ENCODE peak calls at places on chromosome 13, in seven cellular contexts. One of them, this sample, is unnamed.

GRCh38 chr13:50691682-50692263 is 151.7 kb downstream of the DLEU7 start:
- DNase-seq in stomach: no peak
- DNase-seq in GM23338: no peak
- DNase-seq in upper lobe of left lung: no peak
- DNase-seq in SK-N-SH: peak; percentile 48
- DNase-seq in Panc1: no peak
- DNase-seq in suprapubic skin: no peak
- DNase-seq in this sample: no peak

GRCh38 chr13:90547272-90547790 is 800.2 kb upstream of the MIR17HG start:
- DNase-seq in suprapubic skin: no peak
- DNase-seq in GM23338: no peak
- DNase-seq in stomach: no peak
- DNase-seq in SK-N-SH: no peak
- DNase-seq in upper lobe of left lung: no peak
- DNase-seq in Panc1: no peak
- DNase-seq in this sample: no peak

GRCh38 chr13:99746857-99747710 is 224.5 kb downstream of the ZIC5 start:
- DNase-seq in SK-N-SH: no peak
- DNase-seq in upper lobe of left lung: no peak
- DNase-seq in Panc1: no peak
- DNase-seq in stomach: no peak
- DNase-seq in suprapubic skin: no peak
- DNase-seq in GM23338: peak; percentile 77
- DNase-seq in this sample: no peak

GRCh38 chr13:67186985-67187569 is 43.1 kb downstream of the PCDH9 start:
- DNase-seq in suprapubic skin: no peak
- DNase-seq in Panc1: no peak
- DNase-seq in upper lobe of left lung: no peak
- DNase-seq in stomach: no peak
- DNase-seq in GM23338: peak; percentile 6
- DNase-seq in SK-N-SH: no peak
- DNase-seq in this sample: no peak

GRCh38 chr13:52922961-52923360 is 74.5 kb upstream of the PCDH8 start:
- DNase-seq in stomach: no peak
- DNase-seq in upper lobe of left lung: no peak
- DNase-seq in suprapubic skin: no peak
- DNase-seq in GM23338: no peak
- DNase-seq in Panc1: no peak
- DNase-seq in SK-N-SH: no peak
- DNase-seq in this sample: no peak

GRCh38 chr13:98476106-98476505 is 100.8 kb downstream of the STK24 start:
- DNase-seq in SK-N-SH: peak; percentile 57
- DNase-seq in suprapubic skin: no peak
- DNase-seq in upper lobe of left lung: no peak
- DNase-seq in stomach: no peak
- DNase-seq in Panc1: no peak
- DNase-seq in GM23338: peak; percentile 80
- DNase-seq in this sample: no peak

GRCh38 chr13:52665325-52665724 is 12.7 kb downstream of the SUGT1 start:
- DNase-seq in Panc1: no peak
- DNase-seq in SK-N-SH: peak; percentile 22
- DNase-seq in stomach: no peak
- DNase-seq in suprapubic skin: no peak
- DNase-seq in GM23338: peak; percentile 50
- DNase-seq in upper lobe of left lung: no peak
- DNase-seq in this sample: no peak

GRCh38 chr13:32837973-32838940 is 178.0 kb upstream of the KL start:
- DNase-seq in SK-N-SH: no peak
- DNase-seq in upper lobe of left lung: no peak
- DNase-seq in Panc1: no peak
- DNase-seq in GM23338: peak; percentile 33
- DNase-seq in suprapubic skin: no peak
- DNase-seq in stomach: no peak
- DNase-seq in this sample: no peak

GRCh38 chr13:52356327-52356726 is 49.6 kb downstream of the THSD1 start:
- DNase-seq in Panc1: no peak
- DNase-seq in suprapubic skin: no peak
- DNase-seq in upper lobe of left lung: no peak
- DNase-seq in GM23338: no peak
- DNase-seq in stomach: no peak
- DNase-seq in SK-N-SH: no peak
- DNase-seq in this sample: no peak

GRCh38 chr13:53439439-53440225 is 411.0 kb downstream of the OLFM4 start:
- DNase-seq in SK-N-SH: no peak
- DNase-seq in stomach: no peak
- DNase-seq in suprapubic skin: no peak
- DNase-seq in GM23338: no peak
- DNase-seq in Panc1: no peak
- DNase-seq in upper lobe of left lung: no peak
- DNase-seq in this sample: no peak

GRCh38 chr13:111947026-111947810 is 119.7 kb upstream of the SOX1 start:
- DNase-seq in suprapubic skin: peak; percentile 62
- DNase-seq in Panc1: no peak
- DNase-seq in GM23338: no peak
- DNase-seq in SK-N-SH: no peak
- DNase-seq in stomach: peak; percentile 23
- DNase-seq in upper lobe of left lung: no peak
- DNase-seq in this sample: no peak

GRCh38 chr13:107271226-107271625 is 703.3 kb upstream of the ARGLU1 start:
- DNase-seq in GM23338: peak; percentile 81
- DNase-seq in suprapubic skin: no peak
- DNase-seq in upper lobe of left lung: no peak
- DNase-seq in stomach: no peak
- DNase-seq in SK-N-SH: peak; percentile 36
- DNase-seq in Panc1: no peak
- DNase-seq in this sample: no peak

GRCh38 chr13:108313382-108313781 is 43.9 kb downstream of the TNFSF13B start:
- DNase-seq in Panc1: no peak
- DNase-seq in GM23338: no peak
- DNase-seq in SK-N-SH: no peak
- DNase-seq in upper lobe of left lung: no peak
- DNase-seq in suprapubic skin: no peak
- DNase-seq in stomach: no peak
- DNase-seq in this sample: no peak

GRCh38 chr13:79990048-79990447 is 350.9 kb downstream of the SPRY2 start:
- DNase-seq in SK-N-SH: no peak
- DNase-seq in upper lobe of left lung: no peak
- DNase-seq in Panc1: no peak
- DNase-seq in GM23338: no peak
- DNase-seq in stomach: no peak
- DNase-seq in suprapubic skin: no peak
- DNase-seq in this sample: no peak

GRCh38 chr13:93339550-93339949 is 112.9 kb downstream of the GPC6 start:
- DNase-seq in SK-N-SH: no peak
- DNase-seq in stomach: no peak
- DNase-seq in suprapubic skin: no peak
- DNase-seq in Panc1: no peak
- DNase-seq in upper lobe of left lung: no peak
- DNase-seq in GM23338: no peak
- DNase-seq in this sample: no peak

GRCh38 chr13:58452123-58452623 is 820.6 kb downstream of the PCDH17 start:
- DNase-seq in upper lobe of left lung: no peak
- DNase-seq in SK-N-SH: no peak
- DNase-seq in Panc1: no peak
- DNase-seq in stomach: no peak
- DNase-seq in suprapubic skin: no peak
- DNase-seq in GM23338: peak; percentile 41
- DNase-seq in this sample: no peak

GRCh38 chr13:96860829-96861228 is 133.4 kb downstream of the OXGR1 start:
- DNase-seq in SK-N-SH: no peak
- DNase-seq in suprapubic skin: no peak
- DNase-seq in Panc1: no peak
- DNase-seq in stomach: no peak
- DNase-seq in upper lobe of left lung: no peak
- DNase-seq in GM23338: no peak
- DNase-seq in this sample: no peak

GRCh38 chr13:44932171-44932849 is 57.0 kb downstream of the NUFIP1 start:
- DNase-seq in SK-N-SH: no peak
- DNase-seq in suprapubic skin: peak; percentile 31
- DNase-seq in upper lobe of left lung: no peak
- DNase-seq in stomach: no peak
- DNase-seq in GM23338: no peak
- DNase-seq in Panc1: no peak
- DNase-seq in this sample: no peak

GRCh38 chr13:105804561-105805190 is 730.8 kb downstream of the EFNB2 start:
- DNase-seq in suprapubic skin: no peak
- DNase-seq in stomach: no peak
- DNase-seq in GM23338: no peak
- DNase-seq in Panc1: no peak
- DNase-seq in upper lobe of left lung: no peak
- DNase-seq in SK-N-SH: no peak
- DNase-seq in this sample: no peak

GRCh38 chr13:62209539-62209938 is 793.9 kb upstream of the PCDH20 start:
- DNase-seq in SK-N-SH: no peak
- DNase-seq in suprapubic skin: no peak
- DNase-seq in stomach: no peak
- DNase-seq in upper lobe of left lung: no peak
- DNase-seq in GM23338: no peak
- DNase-seq in Panc1: no peak
- DNase-seq in this sample: no peak

GRCh38 chr13:43432948-43433347 is 353.8 kb downstream of the ENOX1 start:
- DNase-seq in Panc1: no peak
- DNase-seq in stomach: no peak
- DNase-seq in upper lobe of left lung: no peak
- DNase-seq in SK-N-SH: no peak
- DNase-seq in GM23338: no peak
- DNase-seq in suprapubic skin: no peak
- DNase-seq in this sample: no peak

GRCh38 chr13:43428545-43429287 is 358.1 kb downstream of the ENOX1 start:
- DNase-seq in SK-N-SH: no peak
- DNase-seq in Panc1: no peak
- DNase-seq in stomach: no peak
- DNase-seq in GM23338: peak; percentile 24
- DNase-seq in upper lobe of left lung: peak; percentile 40
- DNase-seq in suprapubic skin: no peak
- DNase-seq in this sample: no peak

GRCh38 chr13:43431279-43431678 is 355.5 kb downstream of the ENOX1 start:
- DNase-seq in GM23338: peak; percentile 32
- DNase-seq in suprapubic skin: no peak
- DNase-seq in upper lobe of left lung: no peak
- DNase-seq in Panc1: no peak
- DNase-seq in SK-N-SH: no peak
- DNase-seq in stomach: no peak
- DNase-seq in this sample: no peak

GRCh38 chr13:43434185-43434584 is 352.6 kb downstream of the ENOX1 start:
- DNase-seq in upper lobe of left lung: no peak
- DNase-seq in stomach: no peak
- DNase-seq in SK-N-SH: no peak
- DNase-seq in GM23338: no peak
- DNase-seq in Panc1: no peak
- DNase-seq in suprapubic skin: no peak
- DNase-seq in this sample: no peak

DNA sequence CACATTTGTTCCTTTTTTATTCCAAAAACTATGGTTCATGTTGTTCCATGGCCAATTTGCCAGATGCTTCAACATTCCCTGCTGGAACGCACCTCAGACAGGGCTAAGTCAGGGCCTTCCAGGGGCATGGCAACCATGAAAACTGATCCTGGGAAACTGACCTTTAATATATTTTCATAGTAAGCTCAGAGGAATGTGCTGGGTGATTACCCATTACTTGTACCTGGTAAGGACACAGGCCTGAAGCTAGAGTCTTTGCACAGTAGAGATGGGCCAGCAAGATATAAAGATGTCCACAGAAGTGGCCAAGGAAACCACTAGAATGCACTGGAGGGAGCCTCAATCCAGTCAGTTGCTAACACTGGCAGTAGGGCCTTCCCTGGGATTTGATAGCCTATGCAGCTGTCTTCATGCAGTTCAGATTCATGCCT is 353.1 kb downstream of the ENOX1 start:
- DNase-seq in GM23338: no peak
- DNase-seq in SK-N-SH: no peak
- DNase-seq in suprapubic skin: no peak
- DNase-seq in stomach: no peak
- DNase-seq in upper lobe of left lung: no peak
- DNase-seq in Panc1: no peak
- DNase-seq in this sample: no peak
- TF ChIP-seq CTCF in GM23338: no peak
- TF ChIP-seq CTCF in SK-N-SH: no peak
- TF ChIP-seq CTCF in suprapubic skin: no peak
- TF ChIP-seq CTCF in stomach: no peak
- TF ChIP-seq CTCF in upper lobe of left lung: no peak
- TF ChIP-seq CTCF in Panc1: no peak
- TF ChIP-seq CTCF in this sample: no peak

DNA sequence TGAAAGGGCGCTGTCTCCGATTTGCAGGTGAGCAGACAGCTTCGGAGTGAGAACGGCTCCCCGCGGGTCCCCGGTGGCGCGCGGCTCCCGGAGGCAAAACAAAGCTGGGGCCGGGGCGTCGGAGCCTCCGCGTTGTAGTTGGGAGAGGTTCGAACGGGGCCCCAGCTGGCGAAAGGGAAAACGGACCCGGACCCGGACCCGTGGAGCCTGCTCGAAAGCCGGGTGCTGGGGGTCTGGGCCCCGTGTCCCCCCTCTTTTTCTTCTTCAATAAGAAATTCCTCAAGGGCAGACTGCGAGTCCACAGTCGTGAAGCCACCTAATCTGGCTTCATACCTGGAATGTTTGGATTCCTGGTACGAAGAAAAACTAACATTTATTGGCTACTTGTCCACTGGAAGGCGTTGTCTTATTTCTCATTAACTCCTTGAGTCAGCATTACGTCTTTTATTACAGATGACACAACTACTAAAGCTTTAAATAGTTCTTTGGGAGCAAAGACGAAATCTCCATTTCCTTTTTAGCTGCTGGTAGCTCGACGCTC is 627 bp upstream of the MTIF3 start:
- DNase-seq in SK-N-SH: peak; percentile 54
- DNase-seq in upper lobe of left lung: peak; percentile 35
- DNase-seq in Panc1: no peak
- DNase-seq in GM23338: peak; percentile 64
- DNase-seq in suprapubic skin: peak; percentile 85
- DNase-seq in stomach: peak; percentile 53
- DNase-seq in this sample: peak; percentile 73
- TF ChIP-seq POLR2AphosphoS5 in SK-N-SH: no peak
- TF ChIP-seq POLR2AphosphoS5 in upper lobe of left lung: no peak
- TF ChIP-seq POLR2AphosphoS5 in Panc1: no peak
- TF ChIP-seq POLR2AphosphoS5 in GM23338: no peak
- TF ChIP-seq POLR2AphosphoS5 in suprapubic skin: no peak
- TF ChIP-seq POLR2AphosphoS5 in stomach: no peak
- TF ChIP-seq POLR2AphosphoS5 in this sample: no peak

GRCh38 chr13:101917475-101917810 is 465.0 kb downstream of the ITGBL1 start:
- DNase-seq in stomach: no peak
- DNase-seq in Panc1: no peak
- DNase-seq in suprapubic skin: no peak
- DNase-seq in SK-N-SH: peak; percentile 54
- DNase-seq in upper lobe of left lung: no peak
- DNase-seq in GM23338: peak; percentile 61
- DNase-seq in this sample: no peak
- H3K4me3 ChIP-seq in stomach: peak overlapping the region; percentile 41
- H3K4me3 ChIP-seq in Panc1: peak overlapping the region; percentile 9
- H3K4me3 ChIP-seq in suprapubic skin: no peak overlapping the region
- H3K4me3 ChIP-seq in SK-N-SH: peak overlapping the region; percentile 59
- H3K4me3 ChIP-seq in upper lobe of left lung: no peak overlapping the region
- H3K4me3 ChIP-seq in GM23338: peak overlapping the region; percentile 70
- H3K4me3 ChIP-seq in this sample: no peak overlapping the region

DNA sequence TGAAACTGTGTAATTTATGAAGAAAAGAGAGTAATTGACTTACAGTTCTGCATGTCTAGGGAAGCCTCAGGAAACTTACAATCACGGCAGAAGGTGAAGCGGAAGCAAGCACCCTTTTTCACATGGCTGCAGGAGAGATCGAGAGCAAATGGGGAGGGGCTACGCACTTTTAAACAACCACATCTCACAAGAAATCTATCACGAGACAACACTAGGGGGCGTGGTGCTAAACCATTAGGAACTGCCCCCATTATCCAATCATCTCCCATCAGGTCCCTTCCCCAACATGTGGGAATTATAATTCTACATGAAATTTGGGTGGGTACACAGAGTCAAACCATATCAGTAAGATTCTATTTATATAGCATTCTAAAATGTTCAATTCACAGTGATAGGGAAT is 114.8 kb upstream of the TRPC4 start:
- DNase-seq in suprapubic skin: no peak
- DNase-seq in upper lobe of left lung: no peak
- DNase-seq in SK-N-SH: no peak
- DNase-seq in GM23338: peak; percentile 91
- DNase-seq in stomach: no peak
- DNase-seq in Panc1: no peak
- DNase-seq in this sample: no peak
- TF ChIP-seq CTCF in suprapubic skin: no peak
- TF ChIP-seq CTCF in upper lobe of left lung: no peak
- TF ChIP-seq CTCF in SK-N-SH: peak; percentile 29
- TF ChIP-seq CTCF in GM23338: peak; percentile 68
- TF ChIP-seq CTCF in stomach: no peak
- TF ChIP-seq CTCF in Panc1: peak; percentile 8
- TF ChIP-seq CTCF in this sample: no peak